ENCODE peak calls at places on chromosomes 12 and 14, in seven cellular contexts. One of them, this sample, is unnamed.
A peak's percentile ranks its signal among the peaks of the same experiment; 100 is the strongest.

GRCh38 chr12:63964301-63964700 is 119.8 kb downstream of the SRGAP1 start:
- DNase-seq in cardiac muscle cell: no peak
- DNase-seq in OCI-LY7: no peak
- DNase-seq in HCT116: no peak
- DNase-seq in GM10248: no peak
- DNase-seq in IMR-90: no peak
- DNase-seq in lower lobe of right lung: no peak
- DNase-seq in this sample: no peak

GRCh38 chr14:22386924-22387775 is 201.9 kb downstream of the DAD1 start:
- DNase-seq in GM10248: peak; percentile 79
- DNase-seq in lower lobe of right lung: peak; percentile 50
- DNase-seq in OCI-LY7: peak; percentile 93
- DNase-seq in cardiac muscle cell: peak; percentile 88
- DNase-seq in IMR-90: peak; percentile 72
- DNase-seq in HCT116: peak; percentile 53
- DNase-seq in this sample: peak; percentile 67

GRCh38 chr14:93480867-93481266 is 50.1 kb downstream of the UNC79 start:
- DNase-seq in IMR-90: no peak
- DNase-seq in GM10248: no peak
- DNase-seq in HCT116: no peak
- DNase-seq in OCI-LY7: no peak
- DNase-seq in lower lobe of right lung: no peak
- DNase-seq in cardiac muscle cell: no peak
- DNase-seq in this sample: no peak

GRCh38 chr12:132238487-132239248 is 90.7 kb downstream of the GALNT9 start:
- DNase-seq in GM10248: no peak
- DNase-seq in OCI-LY7: no peak
- DNase-seq in lower lobe of right lung: peak; percentile 42
- DNase-seq in cardiac muscle cell: no peak
- DNase-seq in HCT116: no peak
- DNase-seq in IMR-90: no peak
- DNase-seq in this sample: no peak

GRCh38 chr14:89247457-89248122 is 169.4 kb downstream of the FOXN3 start:
- DNase-seq in GM10248: no peak
- DNase-seq in OCI-LY7: no peak
- DNase-seq in cardiac muscle cell: no peak
- DNase-seq in IMR-90: no peak
- DNase-seq in lower lobe of right lung: no peak
- DNase-seq in HCT116: no peak
- DNase-seq in this sample: no peak

GRCh38 chr12:8078400-8078799 is 3.7 kb upstream of the NECAP1 start:
- DNase-seq in cardiac muscle cell: peak; percentile 57
- DNase-seq in OCI-LY7: peak; percentile 66
- DNase-seq in lower lobe of right lung: no peak
- DNase-seq in HCT116: peak; percentile 50
- DNase-seq in GM10248: peak; percentile 32
- DNase-seq in IMR-90: peak; percentile 87
- DNase-seq in this sample: no peak

GRCh38 chr14:20427231-20428009 is 8.5 kb downstream of the KLHL33 start:
- DNase-seq in OCI-LY7: peak; percentile 82
- DNase-seq in GM10248: peak; percentile 73
- DNase-seq in cardiac muscle cell: no peak
- DNase-seq in lower lobe of right lung: no peak
- DNase-seq in IMR-90: peak; percentile 71
- DNase-seq in HCT116: peak; percentile 13
- DNase-seq in this sample: peak; percentile 76

GRCh38 chr14:88590173-88590572 is 27.3 kb downstream of the ZC3H14 start:
- DNase-seq in HCT116: no peak
- DNase-seq in lower lobe of right lung: no peak
- DNase-seq in OCI-LY7: no peak
- DNase-seq in GM10248: no peak
- DNase-seq in cardiac muscle cell: no peak
- DNase-seq in IMR-90: peak; percentile 46
- DNase-seq in this sample: no peak

GRCh38 chr14:32980887-32981501 is 42.3 kb downstream of the NPAS3 start:
- DNase-seq in lower lobe of right lung: no peak
- DNase-seq in HCT116: no peak
- DNase-seq in cardiac muscle cell: no peak
- DNase-seq in OCI-LY7: peak; percentile 74
- DNase-seq in IMR-90: no peak
- DNase-seq in GM10248: no peak
- DNase-seq in this sample: no peak

GRCh38 chr14:31465113-31465512 is 7.8 kb upstream of the DTD2 start:
- DNase-seq in cardiac muscle cell: no peak
- DNase-seq in OCI-LY7: no peak
- DNase-seq in HCT116: no peak
- DNase-seq in IMR-90: peak; percentile 37
- DNase-seq in lower lobe of right lung: no peak
- DNase-seq in GM10248: no peak
- DNase-seq in this sample: no peak

GRCh38 chr12:108772896-108773797 is 41.8 kb upstream of the CORO1C start:
- DNase-seq in lower lobe of right lung: no peak
- DNase-seq in IMR-90: no peak
- DNase-seq in HCT116: no peak
- DNase-seq in cardiac muscle cell: no peak
- DNase-seq in OCI-LY7: no peak
- DNase-seq in GM10248: no peak
- DNase-seq in this sample: no peak

GRCh38 chr12:88781909-88782308 is 201.6 kb upstream of the KITLG start:
- DNase-seq in lower lobe of right lung: no peak
- DNase-seq in cardiac muscle cell: no peak
- DNase-seq in OCI-LY7: no peak
- DNase-seq in GM10248: no peak
- DNase-seq in HCT116: no peak
- DNase-seq in IMR-90: peak; percentile 31
- DNase-seq in this sample: no peak

GRCh38 chr12:52321433-52321832 is 235 bp upstream of the KRT83 start:
- DNase-seq in cardiac muscle cell: no peak
- DNase-seq in IMR-90: no peak
- DNase-seq in OCI-LY7: no peak
- DNase-seq in GM10248: no peak
- DNase-seq in lower lobe of right lung: no peak
- DNase-seq in HCT116: no peak
- DNase-seq in this sample: no peak

GRCh38 chr14:97379091-97379531 is 581.9 kb downstream of the VRK1 start:
- DNase-seq in IMR-90: no peak
- DNase-seq in lower lobe of right lung: no peak
- DNase-seq in GM10248: no peak
- DNase-seq in HCT116: no peak
- DNase-seq in OCI-LY7: no peak
- DNase-seq in cardiac muscle cell: no peak
- DNase-seq in this sample: no peak

GRCh38 chr14:87712386-87713113 is 280.4 kb downstream of the GALC start:
- DNase-seq in lower lobe of right lung: no peak
- DNase-seq in IMR-90: no peak
- DNase-seq in cardiac muscle cell: no peak
- DNase-seq in GM10248: no peak
- DNase-seq in HCT116: no peak
- DNase-seq in OCI-LY7: no peak
- DNase-seq in this sample: no peak

GRCh38 chr14:69055125-69055524 is 76.0 kb upstream of the ACTN1 start:
- DNase-seq in OCI-LY7: no peak
- DNase-seq in cardiac muscle cell: no peak
- DNase-seq in GM10248: no peak
- DNase-seq in lower lobe of right lung: no peak
- DNase-seq in IMR-90: peak; percentile 97
- DNase-seq in HCT116: no peak
- DNase-seq in this sample: no peak

GRCh38 chr14:97788846-97789528 is 991.8 kb downstream of the VRK1 start:
- DNase-seq in HCT116: no peak
- DNase-seq in lower lobe of right lung: no peak
- DNase-seq in IMR-90: no peak
- DNase-seq in OCI-LY7: no peak
- DNase-seq in GM10248: no peak
- DNase-seq in cardiac muscle cell: no peak
- DNase-seq in this sample: no peak

GRCh38 chr14:101972126-101972785 is 7.9 kb downstream of the DYNC1H1 start:
- DNase-seq in OCI-LY7: no peak
- DNase-seq in GM10248: no peak
- DNase-seq in lower lobe of right lung: peak; percentile 79
- DNase-seq in HCT116: peak; percentile 91
- DNase-seq in IMR-90: peak; percentile 100
- DNase-seq in cardiac muscle cell: no peak
- DNase-seq in this sample: no peak

GRCh38 chr12:54967461-54967860 is 17.1 kb downstream of the TESPA1 start:
- DNase-seq in GM10248: no peak
- DNase-seq in lower lobe of right lung: no peak
- DNase-seq in IMR-90: no peak
- DNase-seq in HCT116: no peak
- DNase-seq in OCI-LY7: no peak
- DNase-seq in cardiac muscle cell: no peak
- DNase-seq in this sample: no peak

GRCh38 chr12:129294868-129295267 is 441.6 kb downstream of the GLT1D1 start:
- DNase-seq in cardiac muscle cell: no peak
- DNase-seq in lower lobe of right lung: no peak
- DNase-seq in HCT116: no peak
- DNase-seq in OCI-LY7: no peak
- DNase-seq in IMR-90: no peak
- DNase-seq in GM10248: no peak
- DNase-seq in this sample: no peak

GRCh38 chr14:22200977-22201605 is 387.9 kb downstream of the DAD1 start:
- DNase-seq in cardiac muscle cell: peak; percentile 48
- DNase-seq in lower lobe of right lung: no peak
- DNase-seq in IMR-90: peak; percentile 82
- DNase-seq in OCI-LY7: peak; percentile 56
- DNase-seq in GM10248: peak; percentile 22
- DNase-seq in HCT116: peak; percentile 46
- DNase-seq in this sample: peak; percentile 18

DNA sequence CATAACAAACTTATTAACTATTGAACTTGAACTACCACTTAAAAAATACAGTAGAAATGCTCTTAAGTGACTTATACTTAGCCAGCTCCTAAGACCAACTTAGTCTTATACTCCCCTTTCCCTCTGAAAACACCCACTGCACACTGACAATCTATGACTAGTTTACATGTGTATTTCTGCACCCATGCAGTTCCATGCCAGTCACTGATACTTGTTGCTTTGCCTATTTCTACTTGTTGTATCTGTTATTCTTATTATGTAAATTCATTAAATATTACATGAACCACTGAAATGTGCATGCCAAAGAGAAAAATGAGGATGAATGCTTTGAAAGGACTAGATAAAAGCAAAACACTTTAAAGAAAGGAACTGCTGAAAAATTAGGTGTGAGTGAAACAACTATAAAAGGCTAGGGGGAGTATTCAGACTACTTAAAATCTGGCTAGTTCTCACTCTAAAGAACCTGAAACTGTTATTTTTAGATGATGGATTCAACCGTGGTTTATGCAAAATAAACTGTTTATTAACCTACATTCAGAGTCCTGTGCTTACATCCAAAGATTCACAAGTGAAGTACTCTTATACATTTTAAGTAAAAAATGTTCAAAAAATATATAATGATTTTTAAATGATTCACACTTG is 74.7 kb downstream of the RPS6KA5 start:
- DNase-seq in cardiac muscle cell: no peak
- DNase-seq in lower lobe of right lung: no peak
- DNase-seq in HCT116: no peak
- DNase-seq in OCI-LY7: peak; percentile 17
- DNase-seq in GM10248: peak; percentile 45
- DNase-seq in IMR-90: no peak
- DNase-seq in this sample: peak; percentile 43
- TF ChIP-seq CTCF in cardiac muscle cell: no peak
- TF ChIP-seq CTCF in lower lobe of right lung: no peak
- TF ChIP-seq CTCF in HCT116: no peak
- TF ChIP-seq CTCF in OCI-LY7: peak; percentile 11
- TF ChIP-seq CTCF in GM10248: peak; percentile 28
- TF ChIP-seq CTCF in IMR-90: no peak
- TF ChIP-seq CTCF in this sample: no peak

DNA sequence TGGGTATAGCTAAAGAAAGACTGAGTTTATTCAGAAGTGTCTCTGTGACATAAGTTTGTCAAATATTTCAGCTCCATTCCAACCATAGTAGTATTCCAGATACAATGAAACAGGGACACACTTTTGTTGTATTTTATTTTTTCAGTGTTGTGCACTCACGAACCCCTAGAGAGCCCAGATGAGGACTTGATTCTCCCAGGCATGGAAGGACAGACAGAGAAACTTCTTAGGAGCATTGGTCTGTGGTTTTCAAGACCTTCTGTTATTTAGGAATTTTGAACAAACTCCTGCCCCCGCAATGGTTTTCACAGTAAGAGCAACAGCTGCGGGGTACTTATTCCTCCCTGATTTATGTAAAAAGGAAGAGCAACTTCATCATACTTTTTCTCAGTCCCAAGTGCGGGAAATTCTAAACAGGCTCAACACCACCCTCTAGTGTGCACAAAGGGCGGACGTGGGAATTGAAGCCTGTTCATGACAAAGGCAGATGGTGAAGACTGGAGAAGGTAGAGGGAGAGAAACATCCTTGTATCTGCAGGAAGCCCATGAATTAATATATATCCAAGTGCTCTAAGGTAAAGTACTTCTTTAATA is 147.6 kb downstream of the PAH start:
- DNase-seq in HCT116: peak; percentile 26
- DNase-seq in IMR-90: peak; percentile 58
- DNase-seq in OCI-LY7: peak; percentile 48
- DNase-seq in lower lobe of right lung: no peak
- DNase-seq in cardiac muscle cell: peak; percentile 57
- DNase-seq in GM10248: peak; percentile 55
- DNase-seq in this sample: peak; percentile 55
- TF ChIP-seq CTCF in HCT116: peak; percentile 44
- TF ChIP-seq CTCF in IMR-90: peak; percentile 73
- TF ChIP-seq CTCF in OCI-LY7: peak; percentile 81
- TF ChIP-seq CTCF in lower lobe of right lung: peak; percentile 56
- TF ChIP-seq CTCF in cardiac muscle cell: peak; percentile 79
- TF ChIP-seq CTCF in GM10248: peak; percentile 89
- TF ChIP-seq CTCF in this sample: peak; percentile 85

DNA sequence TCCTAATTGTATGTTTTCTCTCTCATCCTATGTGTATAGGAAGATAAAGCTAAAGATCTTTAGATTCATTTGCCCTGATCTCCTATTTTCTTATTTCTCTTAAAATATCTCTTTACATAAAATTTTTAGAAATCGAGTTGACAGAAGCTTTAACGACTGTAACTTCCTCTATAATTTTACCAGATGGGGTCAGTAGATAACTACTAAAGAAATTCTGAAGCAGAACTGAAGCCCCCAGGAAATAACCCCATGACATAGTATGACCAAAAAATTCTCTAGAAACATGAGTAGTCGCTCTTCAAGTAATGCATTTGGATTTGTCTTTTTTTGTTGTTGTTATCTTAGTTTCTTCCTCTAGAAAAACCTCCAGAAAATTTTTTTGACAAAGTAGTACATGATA is 288.0 kb downstream of the ERC1 start:
- DNase-seq in HCT116: no peak
- DNase-seq in lower lobe of right lung: no peak
- DNase-seq in GM10248: no peak
- DNase-seq in IMR-90: no peak
- DNase-seq in OCI-LY7: no peak
- DNase-seq in cardiac muscle cell: peak; percentile 2
- DNase-seq in this sample: no peak
- TF ChIP-seq CTCF in HCT116: no peak
- TF ChIP-seq CTCF in lower lobe of right lung: peak; percentile 14
- TF ChIP-seq CTCF in GM10248: no peak
- TF ChIP-seq CTCF in IMR-90: peak; percentile 25
- TF ChIP-seq CTCF in OCI-LY7: peak; percentile 65
- TF ChIP-seq CTCF in cardiac muscle cell: no peak
- TF ChIP-seq CTCF in this sample: peak; percentile 10

GRCh38 chr12:76085159-76085868 is 829 bp upstream of the NAP1L1 start:
- DNase-seq in OCI-LY7: peak; percentile 82
- DNase-seq in HCT116: no peak
- DNase-seq in lower lobe of right lung: no peak
- DNase-seq in IMR-90: peak; percentile 77
- DNase-seq in GM10248: peak; percentile 10
- DNase-seq in cardiac muscle cell: peak; percentile 27
- DNase-seq in this sample: peak; percentile 69
- TF ChIP-seq CTCF in OCI-LY7: peak; percentile 80
- TF ChIP-seq CTCF in HCT116: no peak
- TF ChIP-seq CTCF in lower lobe of right lung: peak; percentile 25
- TF ChIP-seq CTCF in IMR-90: peak; percentile 36
- TF ChIP-seq CTCF in GM10248: peak; percentile 41
- TF ChIP-seq CTCF in cardiac muscle cell: peak; percentile 34
- TF ChIP-seq CTCF in this sample: peak; percentile 64

GRCh38 chr14:54493293-54493692 is 4.5 kb upstream of the GMFB start:
- DNase-seq in OCI-LY7: peak; percentile 22
- DNase-seq in HCT116: no peak
- DNase-seq in IMR-90: no peak
- DNase-seq in lower lobe of right lung: no peak
- DNase-seq in cardiac muscle cell: no peak
- DNase-seq in GM10248: no peak
- DNase-seq in this sample: no peak
- TF ChIP-seq CTCF in OCI-LY7: peak; percentile 55
- TF ChIP-seq CTCF in HCT116: no peak
- TF ChIP-seq CTCF in IMR-90: no peak
- TF ChIP-seq CTCF in lower lobe of right lung: no peak
- TF ChIP-seq CTCF in cardiac muscle cell: no peak
- TF ChIP-seq CTCF in GM10248: no peak
- TF ChIP-seq CTCF in this sample: peak; percentile 6

This sample was measured in GM13977.